ENCODE peak calls at places on chromosomes 12 and 14, in nine cellular contexts. F, C, U, X, Q, N, R, W and D are unnamed samples.

GRCh38 chr14:66206554-66206953 is 279.6 kb upstream of the CCDC196 start:
- DNase-seq in F (no peak), C (no peak), U (peak; percentile 4), X (no peak), Q (no peak), N (no peak), R (no peak), W (no peak), D (peak; percentile 3)

GRCh38 chr12:64824500-64825142 is at the start of gene TBC1D30:
- DNase-seq in F (no peak), C (no peak), U (peak; percentile 42), X (peak; percentile 60), Q (peak; percentile 22), N (no peak), R (peak; percentile 52), W (no peak), D (peak; percentile 73)

GRCh38 chr12:51009038-51009437 is 17.1 kb downstream of the SLC11A2 start:
- DNase-seq in F (peak; percentile 85), C (peak; percentile 26), U (peak; percentile 26), X (peak; percentile 90), Q (peak; percentile 16), N (no peak), R (no peak), W (peak; percentile 24), D (no peak)

GRCh38 chr12:116492703-116493324 is 66.4 kb upstream of the MAP1LC3B2 start:
- DNase-seq in F (no peak), C (no peak), U (peak; percentile 70), X (no peak), Q (peak; percentile 65), N (peak; percentile 86), R (peak; percentile 98), W (peak; percentile 95), D (peak; percentile 24)

GRCh38 chr14:76434220-76434619 is 58.3 kb downstream of the ESRRB start:
- DNase-seq in F (no peak), C (no peak), U (no peak), X (no peak), Q (no peak), N (no peak), R (no peak), W (no peak), D (no peak)

GRCh38 chr12:9951026-9951652 is 19.0 kb upstream of the CLEC2A start:
- DNase-seq in F (no peak), C (no peak), U (peak; percentile 24), X (no peak), Q (no peak), N (no peak), R (no peak), W (no peak), D (peak; percentile 41)

GRCh38 chr12:10737249-10737648 is 14.1 kb upstream of the YBX3 start:
- DNase-seq in F (no peak), C (no peak), U (no peak), X (no peak), Q (no peak), N (peak; percentile 23), R (peak; percentile 38), W (no peak), D (no peak)

GRCh38 chr12:118866346-118866745 is 115.0 kb upstream of the SRRM4 start:
- DNase-seq in F (no peak), C (no peak), U (peak; percentile 10), X (no peak), Q (no peak), N (peak; percentile 2), R (peak; percentile 30), W (no peak), D (no peak)

GRCh38 chr14:58098507-58098906 is 53.5 kb downstream of the ARMH4 start:
- DNase-seq in F (no peak), C (peak; percentile 41), U (no peak), X (no peak), Q (no peak), N (no peak), R (peak; percentile 84), W (no peak), D (no peak)

GRCh38 chr14:72523397-72524157 is 370.3 kb downstream of the DPF3 start:
- DNase-seq in F (no peak), C (no peak), U (no peak), X (peak; percentile 70), Q (peak; percentile 30), N (no peak), R (no peak), W (peak; percentile 47), D (no peak)

GRCh38 chr12:13635709-13636108 is 345.7 kb downstream of the GRIN2B start:
- DNase-seq in F (no peak), C (no peak), U (no peak), X (no peak), Q (no peak), N (no peak), R (no peak), W (no peak), D (no peak)

GRCh38 chr14:56131004-56131864 is 13.0 kb downstream of the PELI2 start:
- DNase-seq in F (no peak), C (no peak), U (no peak), X (no peak), Q (no peak), N (no peak), R (no peak), W (no peak), D (no peak)

GRCh38 chr12:911191-911826 is 38.2 kb downstream of the RAD52 start:
- DNase-seq in F (no peak), C (no peak), U (no peak), X (peak; percentile 28), Q (no peak), N (no peak), R (no peak), W (no peak), D (no peak)

GRCh38 chr12:51240971-51241370 is 2.3 kb downstream of the DAZAP2 start:
- DNase-seq in F (no peak), C (no peak), U (no peak), X (no peak), Q (peak; percentile 67), N (peak; percentile 49), R (peak; percentile 12), W (peak; percentile 45), D (no peak)

GRCh38 chr12:12461923-12462315 is 100.7 kb downstream of the DUSP16 start:
- DNase-seq in F (no peak), C (no peak), U (no peak), X (no peak), Q (no peak), N (no peak), R (no peak), W (no peak), D (no peak)

GRCh38 chr14:94686511-94687160 is 74.4 kb downstream of the SERPINA3 start:
- DNase-seq in F (no peak), C (no peak), U (no peak), X (no peak), Q (no peak), N (no peak), R (no peak), W (no peak), D (no peak)

GRCh38 chr12:6363330-6364036 is 11.9 kb downstream of the SCNN1A start:
- DNase-seq in F (peak; percentile 85), C (peak; percentile 79), U (no peak), X (peak; percentile 79), Q (peak; percentile 36), N (peak; percentile 81), R (peak; percentile 84), W (peak; percentile 51), D (peak; percentile 27)
- TF ChIP-seq CTCF in F (no peak), C (no peak), U (no peak), X (no peak), Q (no peak), N (no peak), R (peak; percentile 20), W (no peak), D (no peak)

DNA sequence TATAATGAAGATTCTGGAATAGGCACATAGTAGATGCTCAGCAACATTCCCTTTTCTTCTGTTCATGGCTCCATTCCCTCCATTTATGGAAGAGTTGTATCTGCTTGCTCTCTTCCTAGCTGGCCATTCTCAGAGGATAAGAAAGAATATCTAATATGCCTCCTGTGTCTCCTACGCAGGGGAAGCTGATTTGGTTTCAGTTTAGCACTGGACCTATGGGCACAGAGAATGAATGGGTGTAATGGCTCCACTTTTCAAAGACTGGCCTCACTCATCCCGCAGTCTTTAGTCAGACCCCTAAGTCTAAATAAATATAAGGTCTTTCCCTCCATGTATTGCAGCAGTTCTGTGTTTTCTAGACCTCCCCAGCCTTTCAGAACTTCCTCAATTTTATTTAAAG is 2.0 kb downstream of the PKP2 start:
- DNase-seq in F (no peak), C (no peak), U (no peak), X (no peak), Q (no peak), N (no peak), R (no peak), W (no peak), D (no peak)
- H3K4me3 ChIP-seq in F (no peak overlapping the region), C (no peak overlapping the region), U (no peak overlapping the region), X (no peak overlapping the region), Q (no peak overlapping the region), N (no peak overlapping the region), R (no peak overlapping the region), W (no peak overlapping the region), D (no peak overlapping the region)

GRCh38 chr14:106694638-106695393 is 1168.4 kb downstream of the TMEM121 start:
- DNase-seq in F (peak; percentile 56), C (no peak), U (peak; percentile 81), X (peak; percentile 70), Q (no peak), N (peak; percentile 41), R (no peak), W (no peak), D (peak; percentile 80)
- TF ChIP-seq CTCF in F (no peak), C (no peak), U (peak; percentile 87), X (no peak), Q (no peak), N (no peak), R (no peak), W (no peak), D (peak; percentile 71)

GRCh38 chr12:58916153-58916709 is 4.1 kb downstream of the LRIG3 start:
- DNase-seq in F (no peak), C (no peak), U (no peak), X (no peak), Q (no peak), N (no peak), R (no peak), W (no peak), D (no peak)
- H3K4me3 ChIP-seq in F (peak overlapping the region; percentile 95), C (peak overlapping the region; percentile 5), U (no peak overlapping the region), X (peak overlapping the region; percentile 87), Q (peak overlapping the region; percentile 99), N (peak overlapping the region; percentile 88), R (peak overlapping the region; percentile 97), W (no peak overlapping the region), D (peak overlapping the region; percentile 90)